ENCODE peak calls at places on chromosome 7, in eight cellular contexts. D, C, F, E, L, A, N and U are unnamed samples.

GRCh38 chr7:107799645-107800264 is 3.3 kb downstream of the SLC26A3 start:
- DNase-seq in D (no peak), C (no peak), F (no peak), E (no peak), L (no peak), A (no peak), N (no peak), U (no peak)

GRCh38 chr7:150931199-150931869 is 46.8 kb downstream of the KCNH2 start:
- DNase-seq in D (no peak), C (no peak), F (no peak), E (no peak), L (no peak), A (no peak), N (peak), U (no peak)

GRCh38 chr7:98168904-98169621 is 42.2 kb upstream of the BHLHA15 start:
- DNase-seq in D (no peak), C (no peak), F (no peak), E (no peak), L (no peak), A (no peak), N (no peak), U (no peak)

GRCh38 chr7:24820730-24821044 is 63.4 kb upstream of the GSDME start:
- DNase-seq in D (no peak), C (no peak), F (peak), E (no peak), L (no peak), A (no peak), N (no peak), U (no peak)

GRCh38 chr7:44045226-44046014 is 918 bp downstream of the DBNL start:
- DNase-seq in D (no peak), C (no peak), F (no peak), E (no peak), L (no peak), A (no peak), N (no peak), U (no peak)

GRCh38 chr7:76165106-76165972 is 36.4 kb upstream of the SRRM3 start:
- DNase-seq in D (no peak), C (no peak), F (no peak), E (no peak), L (no peak), A (no peak), N (no peak), U (peak)

GRCh38 chr7:150382844-150383225 is 3.7 kb downstream of the ZNF775 start:
- DNase-seq in D (no peak), C (no peak), F (no peak), E (no peak), L (no peak), A (no peak), N (no peak), U (no peak)

GRCh38 chr7:36545291-36545690 is 155.6 kb downstream of the ANLN start:
- DNase-seq in D (no peak), C (no peak), F (no peak), E (no peak), L (no peak), A (no peak), N (no peak), U (no peak)

GRCh38 chr7:129801882-129802281 is 150.9 kb downstream of the UBE2H start:
- DNase-seq in D (no peak), C (no peak), F (no peak), E (no peak), L (no peak), A (no peak), N (no peak), U (no peak)

GRCh38 chr7:135525426-135525825 is 15.5 kb upstream of the CNOT4 start:
- DNase-seq in D (no peak), C (no peak), F (no peak), E (no peak), L (no peak), A (no peak), N (no peak), U (no peak)

GRCh38 chr7:24830440-24831050 is 73.3 kb upstream of the GSDME start:
- DNase-seq in D (no peak), C (no peak), F (no peak), E (no peak), L (no peak), A (no peak), N (no peak), U (no peak)

GRCh38 chr7:129771201-129771927 is 159.8 kb downstream of the NRF1 start:
- DNase-seq in D (no peak), C (no peak), F (no peak), E (no peak), L (no peak), A (no peak), N (no peak), U (no peak)

GRCh38 chr7:44162179-44162578 is 21.0 kb upstream of the MYL7 start:
- DNase-seq in D (no peak), C (no peak), F (no peak), E (no peak), L (no peak), A (no peak), N (no peak), U (no peak)

GRCh38 chr7:157570531-157571200 is 233.9 kb downstream of the DNAJB6 start:
- DNase-seq in D (no peak), C (no peak), F (no peak), E (no peak), L (no peak), A (no peak), N (no peak), U (peak)

GRCh38 chr7:128391805-128392204 is 18.0 kb downstream of the IMPDH1 start:
- DNase-seq in D (no peak), C (no peak), F (no peak), E (no peak), L (no peak), A (no peak), N (no peak), U (no peak)

GRCh38 chr7:106466867-106467266 is 182.1 kb upstream of the NAMPT start:
- DNase-seq in D (no peak), C (no peak), F (no peak), E (no peak), L (no peak), A (no peak), N (no peak), U (no peak)

GRCh38 chr7:144515430-144515829 is 111.9 kb upstream of the NOBOX start:
- DNase-seq in D (no peak), C (no peak), F (no peak), E (no peak), L (no peak), A (no peak), N (no peak), U (no peak)
- TF ChIP-seq POLR2A in D (no peak), C (no peak), F (no peak), E (no peak), L (no peak), A (no peak), N (no peak), U (no peak)

GRCh38 chr7:140317999-140318398 is 80.3 kb downstream of the SLC37A3 start:
- DNase-seq in D (no peak), C (no peak), F (no peak), E (no peak), L (no peak), A (no peak), N (no peak), U (no peak)

GRCh38 chr7:140315498-140316164 is 82.7 kb downstream of the SLC37A3 start:
- DNase-seq in D (no peak), C (no peak), F (no peak), E (no peak), L (no peak), A (no peak), N (no peak), U (no peak)

GRCh38 chr7:140317597-140317996 is 80.7 kb downstream of the SLC37A3 start:
- DNase-seq in D (no peak), C (no peak), F (no peak), E (no peak), L (no peak), A (peak), N (no peak), U (no peak)

GRCh38 chr7:140314571-140315480 is 83.5 kb downstream of the SLC37A3 start:
- DNase-seq in D (no peak), C (peak), F (no peak), E (peak), L (no peak), A (no peak), N (no peak), U (no peak)

DNA sequence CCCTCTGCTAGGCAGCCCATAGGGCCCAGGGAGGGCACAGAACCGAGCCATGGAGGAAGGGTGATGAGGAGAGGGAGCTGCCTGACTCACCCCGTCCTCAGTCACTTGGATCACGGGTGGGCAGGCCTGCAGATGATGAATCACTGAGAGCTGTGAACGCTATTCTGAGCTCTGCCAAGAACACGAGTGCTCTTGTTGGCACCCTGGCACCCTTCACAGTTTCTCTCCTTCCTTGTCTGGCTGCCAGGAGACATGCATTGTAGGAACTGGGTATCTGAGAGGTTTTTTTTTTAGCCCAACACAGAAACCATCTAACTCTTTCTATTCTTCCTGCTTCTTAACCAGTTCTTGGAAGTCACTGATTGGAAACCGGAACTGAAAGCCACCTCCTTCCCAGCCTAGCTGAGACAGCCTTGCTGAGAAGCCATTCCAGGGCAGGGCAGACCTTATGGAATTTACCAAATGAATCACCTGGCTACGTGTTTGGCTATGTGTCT is 82.1 kb downstream of the SLC37A3 start:
- DNase-seq in D (peak), C (peak), F (peak), E (peak), L (no peak), A (peak), N (peak), U (peak)
- H3K4me3 ChIP-seq in D (no peak), C (no peak), F (no peak), E (peak), L (peak), A (peak), N (no peak), U (peak)

GRCh38 chr7:152025937-152026890 is 740 bp downstream of the GALNT11 start:
- DNase-seq in D (no peak), C (no peak), F (no peak), E (no peak), L (no peak), A (no peak), N (no peak), U (no peak)

GRCh38 chr7:152030561-152030960 is 5.1 kb downstream of the GALNT11 start:
- DNase-seq in D (no peak), C (no peak), F (no peak), E (no peak), L (no peak), A (no peak), N (no peak), U (no peak)

GRCh38 chr7:152025077-152025936 is at the start of gene GALNT11:
- DNase-seq in D (peak), C (peak), F (peak), E (peak), L (peak), A (peak), N (peak), U (peak)
- TF ChIP-seq POLR2A in D (peak), C (peak), F (peak), E (peak), L (peak), A (peak), N (peak), U (peak)

DNA sequence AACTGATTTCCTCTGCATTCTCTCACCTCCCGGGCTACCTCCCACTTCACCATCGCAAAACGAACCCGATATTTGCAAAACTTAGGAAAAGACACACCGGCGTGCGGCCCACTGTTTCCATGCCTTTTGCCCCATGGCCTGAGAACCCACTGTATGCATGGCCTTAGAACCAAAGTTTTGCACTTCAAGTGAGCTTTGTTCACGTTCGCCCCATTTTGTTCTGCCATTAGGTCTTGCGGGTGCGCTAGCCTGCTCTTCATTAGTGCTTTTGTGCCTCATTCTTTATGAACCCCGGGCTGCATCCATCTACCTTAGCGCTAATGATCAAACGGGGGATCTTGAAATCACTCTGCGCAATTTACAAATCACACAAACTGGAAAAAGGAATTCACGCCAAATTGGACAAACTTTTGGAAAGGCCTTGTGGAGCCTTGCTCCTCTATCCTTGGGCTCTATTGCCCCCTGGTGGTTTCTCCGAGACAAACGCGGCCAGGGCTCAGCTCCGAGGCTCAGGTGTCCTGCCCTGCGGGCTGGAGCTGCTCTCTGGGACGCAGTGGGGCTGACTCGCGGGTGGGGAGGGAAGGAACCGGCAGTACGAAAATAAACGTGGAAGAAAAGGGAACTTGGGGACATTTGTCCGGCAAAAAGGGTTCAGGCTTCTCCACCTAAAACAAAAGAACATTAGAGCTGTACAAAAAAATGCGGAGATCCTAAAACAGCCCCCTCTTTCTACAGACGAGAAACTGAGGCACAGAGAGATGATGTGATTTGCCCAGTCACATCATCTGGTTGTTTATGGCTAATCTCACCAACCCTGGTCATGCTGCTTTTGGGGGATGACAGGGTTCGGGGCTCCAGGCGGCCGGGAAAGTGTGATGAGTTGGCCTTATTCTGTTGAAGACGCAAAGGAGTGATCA is 300.4 kb upstream of the NFE2L3 start:
- DNase-seq in D (peak), C (peak), F (peak), E (peak), L (no peak), A (peak), N (peak), U (peak)
- H3K4me3 ChIP-seq in D (peak), C (no peak), F (peak), E (no peak), L (peak), A (peak), N (peak), U (no peak)

DNA sequence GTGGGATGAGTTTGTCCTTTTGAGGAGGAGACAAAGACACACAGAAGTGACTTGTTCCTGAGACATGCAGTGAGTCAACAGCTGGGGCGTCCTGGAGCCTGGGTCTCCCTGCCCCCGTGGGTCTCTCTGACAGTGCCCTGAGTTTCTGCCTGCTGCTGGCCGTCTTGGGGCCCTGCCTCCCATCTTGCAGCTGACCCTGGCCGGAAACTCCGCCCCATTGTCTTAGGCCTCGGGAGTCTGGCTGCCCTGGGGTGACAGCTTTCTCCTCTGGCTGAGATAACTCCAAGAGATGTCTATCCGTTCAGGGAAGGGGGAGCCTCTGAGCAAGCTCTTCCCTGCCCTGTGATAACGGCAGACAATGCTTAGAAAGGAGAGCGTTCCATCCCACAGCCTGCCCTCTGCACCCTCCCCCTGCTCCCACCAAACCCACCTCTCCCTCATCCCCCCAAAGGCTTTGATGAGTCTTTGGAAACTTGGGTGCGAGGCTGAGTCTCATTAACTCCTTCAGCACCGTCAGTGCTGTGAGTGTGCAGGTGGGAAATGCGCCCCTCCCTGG is 69.5 kb upstream of the PODXL start:
- DNase-seq in D (no peak), C (peak), F (peak), E (peak), L (no peak), A (peak), N (no peak), U (no peak)
- TF ChIP-seq POLR2A in D (no peak), C (no peak), F (no peak), E (no peak), L (no peak), A (no peak), N (no peak), U (no peak)

GRCh38 chr7:120274482-120274881 is 1.5 kb downstream of the KCND2 start:
- DNase-seq in D (no peak), C (peak), F (no peak), E (no peak), L (no peak), A (no peak), N (no peak), U (no peak)

GRCh38 chr7:120276720-120277119 is 3.7 kb downstream of the KCND2 start:
- DNase-seq in D (no peak), C (no peak), F (no peak), E (no peak), L (no peak), A (no peak), N (no peak), U (no peak)

GRCh38 chr7:120272896-120273475 is at the start of gene KCND2:
- DNase-seq in D (no peak), C (peak), F (no peak), E (no peak), L (no peak), A (no peak), N (no peak), U (no peak)

GRCh38 chr7:120273476-120273975 is 551 bp downstream of the KCND2 start:
- DNase-seq in D (no peak), C (peak), F (no peak), E (no peak), L (no peak), A (no peak), N (no peak), U (peak)

GRCh38 chr7:120274899-120275298 is 1.9 kb downstream of the KCND2 start:
- DNase-seq in D (no peak), C (no peak), F (no peak), E (no peak), L (no peak), A (no peak), N (no peak), U (no peak)
- H3K4me3 ChIP-seq in D (no peak), C (no peak), F (no peak), E (no peak), L (no peak), A (no peak), N (no peak), U (no peak)

DNA sequence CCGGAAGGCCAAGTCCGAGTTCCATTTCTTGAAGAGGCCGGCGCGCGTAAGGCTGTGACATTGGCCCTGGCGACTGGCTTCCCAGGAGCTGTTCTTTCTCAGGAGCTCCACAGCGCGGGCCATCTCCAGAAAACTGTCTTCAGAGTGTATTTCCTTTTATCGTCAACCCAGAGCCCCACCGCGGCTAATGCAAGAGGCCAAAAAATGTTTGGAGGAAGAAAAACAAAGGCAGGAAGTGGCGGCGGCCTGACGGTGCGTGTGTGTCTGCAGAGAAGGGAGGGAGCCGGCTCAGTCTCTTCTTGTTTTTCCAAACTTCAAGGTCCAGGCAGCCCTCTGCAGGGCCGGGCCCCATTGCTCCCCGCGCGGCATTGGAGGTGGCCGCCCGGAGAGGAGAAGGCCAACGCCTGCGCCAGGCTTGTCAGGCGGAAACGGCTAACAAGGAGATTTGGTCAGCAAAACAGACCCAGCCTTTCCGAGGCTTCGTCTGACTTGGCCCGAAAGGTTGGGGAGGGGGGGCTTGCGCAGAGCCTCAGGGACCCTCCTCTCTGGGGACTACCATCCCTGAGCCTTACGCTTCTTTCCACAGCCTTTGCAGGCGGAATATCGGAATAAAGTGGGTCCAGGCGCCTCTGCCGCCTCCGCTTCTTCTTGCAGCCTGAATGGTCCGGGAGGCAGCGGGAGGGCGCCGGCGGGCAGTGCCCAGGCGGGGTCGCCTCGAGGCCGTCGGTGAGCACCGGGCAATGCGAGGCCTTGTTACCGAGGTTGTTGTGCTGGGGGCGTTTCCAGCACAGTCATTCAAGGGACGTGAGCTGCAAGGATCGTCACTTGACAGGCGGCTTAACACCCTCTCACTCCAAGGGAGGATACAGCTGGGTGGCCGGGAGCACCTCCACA is 3.9 kb upstream of the HOXA11 start:
- DNase-seq in D (peak), C (peak), F (no peak), E (no peak), L (no peak), A (no peak), N (peak), U (peak)
- TF ChIP-seq POLR2A in D (peak), C (peak), F (no peak), E (no peak), L (no peak), A (no peak), N (no peak), U (no peak)

GRCh38 chr7:100837099-100837836 is 9.9 kb upstream of the EPHB4 start:
- DNase-seq in D (peak), C (peak), F (peak), E (peak), L (peak), A (peak), N (peak), U (peak)
- H3K4me3 ChIP-seq in D (peak), C (peak), F (peak), E (peak), L (peak), A (peak), N (peak), U (no peak)

DNA sequence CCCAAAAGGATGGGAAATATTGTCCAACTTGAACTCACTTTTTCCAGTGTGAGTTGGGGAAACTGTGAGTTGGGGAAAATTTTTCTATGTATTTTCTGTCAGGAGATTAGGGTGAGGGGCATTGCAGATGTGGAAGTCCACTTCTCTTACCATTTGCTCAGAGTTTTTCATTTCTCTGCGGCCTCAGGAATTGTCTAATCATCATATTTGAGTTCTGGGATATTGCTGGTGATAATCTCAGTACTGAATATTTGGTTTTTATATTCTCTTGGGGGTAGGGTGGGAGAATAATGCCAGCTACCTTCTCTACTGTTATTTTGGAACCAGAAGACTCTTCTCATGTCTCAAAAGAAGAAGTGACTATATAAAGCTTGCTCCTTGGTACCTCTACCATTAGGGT is 141.3 kb upstream of the SLC13A1 start:
- DNase-seq in D (no peak), C (no peak), F (no peak), E (no peak), L (no peak), A (no peak), N (no peak), U (no peak)
- TF ChIP-seq POLR2A in D (no peak), C (no peak), F (no peak), E (no peak), L (no peak), A (no peak), N (no peak), U (no peak)